ENCODE peak calls at places on chromosomes 1 and 21, in six cellular contexts. S, F, R, I, O and U are unnamed samples.
A peak's percentile ranks its signal among the peaks of the same experiment; 100 is the strongest.

GRCh38 chr1:94806451-94806861 is 13.7 kb upstream of the SLC44A3 start:
- DNase-seq in S (no peak), F (no peak), R (peak; percentile 67), I (peak; percentile 57), O (peak; percentile 51), U (no peak)

GRCh38 chr21:15809818-15810217 is 80.0 kb downstream of the USP25 start:
- DNase-seq in S (no peak), F (no peak), R (peak; percentile 76), I (no peak), O (peak; percentile 12), U (no peak)

GRCh38 chr1:151815716-151816327 is 10.6 kb upstream of the LINGO4 start:
- DNase-seq in S (no peak), F (peak; percentile 96), R (no peak), I (no peak), O (no peak), U (no peak)

GRCh38 chr1:214219916-214220315 is 61.0 kb upstream of the SMYD2 start:
- DNase-seq in S (no peak), F (no peak), R (no peak), I (no peak), O (no peak), U (no peak)

GRCh38 chr1:194252189-194252588 is 1065.8 kb upstream of the B3GALT2 start:
- DNase-seq in S (no peak), F (no peak), R (no peak), I (no peak), O (peak; percentile 28), U (no peak)

GRCh38 chr1:60535713-60536112 is 462.1 kb upstream of the C1orf87 start:
- DNase-seq in S (no peak), F (no peak), R (no peak), I (no peak), O (no peak), U (no peak)

GRCh38 chr1:40094481-40095110 is 2.5 kb downstream of the PPT1 start:
- DNase-seq in S (no peak), F (no peak), R (peak; percentile 56), I (no peak), O (no peak), U (no peak)

GRCh38 chr1:11923827-11924113 is 2.5 kb downstream of the KIAA2013 start:
- DNase-seq in S (no peak), F (no peak), R (no peak), I (no peak), O (no peak), U (no peak)

GRCh38 chr1:175822575-175822974 is 79.2 kb upstream of the TNR start:
- DNase-seq in S (no peak), F (no peak), R (no peak), I (no peak), O (peak; percentile 1), U (no peak)